ENCODE peak calls at places on chromosomes 1 and 21, in eight cellular contexts. One of them, this sample, is unnamed.

GRCh38 chr21:30336596-30336995 is 898 bp downstream of the KRTAP27-1 start:
- DNase-seq in HFF-Myc: no peak
- DNase-seq in fibroblast of lung: no peak
- DNase-seq in left lung: no peak
- DNase-seq in left ventricle myocardium inferior: no peak
- DNase-seq in K562: no peak
- DNase-seq in AG04450: no peak
- DNase-seq in HCT116: no peak
- DNase-seq in this sample: peak; percentile 7

GRCh38 chr1:167695150-167695549 is 26.6 kb upstream of the MPZL1 start:
- DNase-seq in AG04450: no peak
- DNase-seq in left lung: no peak
- DNase-seq in fibroblast of lung: no peak
- DNase-seq in HFF-Myc: no peak
- DNase-seq in K562: no peak
- DNase-seq in HCT116: no peak
- DNase-seq in left ventricle myocardium inferior: no peak
- DNase-seq in this sample: no peak

GRCh38 chr1:109749221-109749620 is 8.4 kb upstream of the GSTM3 start:
- DNase-seq in left lung: no peak
- DNase-seq in HFF-Myc: no peak
- DNase-seq in K562: no peak
- DNase-seq in AG04450: no peak
- DNase-seq in fibroblast of lung: no peak
- DNase-seq in left ventricle myocardium inferior: no peak
- DNase-seq in HCT116: no peak
- DNase-seq in this sample: no peak

GRCh38 chr1:29632436-29633270 is 396.3 kb downstream of the PTPRU start:
- DNase-seq in left ventricle myocardium inferior: no peak
- DNase-seq in AG04450: no peak
- DNase-seq in HCT116: no peak
- DNase-seq in fibroblast of lung: peak; percentile 9
- DNase-seq in HFF-Myc: no peak
- DNase-seq in K562: no peak
- DNase-seq in left lung: no peak
- DNase-seq in this sample: no peak

GRCh38 chr1:53070621-53071020 is 8.6 kb downstream of the PODN start:
- DNase-seq in HCT116: no peak
- DNase-seq in fibroblast of lung: no peak
- DNase-seq in K562: no peak
- DNase-seq in left ventricle myocardium inferior: peak; percentile 13
- DNase-seq in left lung: peak; percentile 22
- DNase-seq in AG04450: no peak
- DNase-seq in HFF-Myc: no peak
- DNase-seq in this sample: no peak

GRCh38 chr1:242240061-242240460 is 241.2 kb upstream of the MAP1LC3C start:
- DNase-seq in AG04450: no peak
- DNase-seq in HFF-Myc: no peak
- DNase-seq in left lung: no peak
- DNase-seq in fibroblast of lung: no peak
- DNase-seq in K562: no peak
- DNase-seq in HCT116: no peak
- DNase-seq in left ventricle myocardium inferior: no peak
- DNase-seq in this sample: no peak

GRCh38 chr1:26833432-26834405 is 7.2 kb downstream of the ZDHHC18 start:
- DNase-seq in HCT116: no peak
- DNase-seq in fibroblast of lung: no peak
- DNase-seq in HFF-Myc: no peak
- DNase-seq in AG04450: no peak
- DNase-seq in K562: no peak
- DNase-seq in left lung: peak; percentile 78
- DNase-seq in left ventricle myocardium inferior: peak; percentile 30
- DNase-seq in this sample: no peak

GRCh38 chr1:179779645-179780272 is 36.7 kb downstream of the FAM163A start:
- DNase-seq in left lung: no peak
- DNase-seq in AG04450: no peak
- DNase-seq in HCT116: no peak
- DNase-seq in K562: no peak
- DNase-seq in left ventricle myocardium inferior: no peak
- DNase-seq in HFF-Myc: no peak
- DNase-seq in fibroblast of lung: peak; percentile 5
- DNase-seq in this sample: peak; percentile 3

GRCh38 chr1:39205781-39206464 is 1.4 kb downstream of the MACF1 start:
- DNase-seq in HCT116: no peak
- DNase-seq in left ventricle myocardium inferior: no peak
- DNase-seq in K562: peak; percentile 10
- DNase-seq in HFF-Myc: no peak
- DNase-seq in AG04450: no peak
- DNase-seq in left lung: no peak
- DNase-seq in fibroblast of lung: no peak
- DNase-seq in this sample: no peak

GRCh38 chr1:59776960-59777852 is 37.5 kb upstream of the HOOK1 start:
- DNase-seq in left ventricle myocardium inferior: no peak
- DNase-seq in K562: no peak
- DNase-seq in HCT116: no peak
- DNase-seq in left lung: no peak
- DNase-seq in HFF-Myc: no peak
- DNase-seq in AG04450: no peak
- DNase-seq in fibroblast of lung: no peak
- DNase-seq in this sample: no peak

GRCh38 chr1:180504186-180504585 is 1.8 kb upstream of the ACBD6 start:
- DNase-seq in AG04450: no peak
- DNase-seq in fibroblast of lung: peak; percentile 63
- DNase-seq in HFF-Myc: no peak
- DNase-seq in left ventricle myocardium inferior: no peak
- DNase-seq in left lung: no peak
- DNase-seq in HCT116: no peak
- DNase-seq in K562: no peak
- DNase-seq in this sample: no peak

GRCh38 chr1:235012436-235013210 is 116.0 kb downstream of the TOMM20 start:
- DNase-seq in HCT116: no peak
- DNase-seq in AG04450: no peak
- DNase-seq in left lung: no peak
- DNase-seq in left ventricle myocardium inferior: no peak
- DNase-seq in K562: no peak
- DNase-seq in HFF-Myc: no peak
- DNase-seq in fibroblast of lung: no peak
- DNase-seq in this sample: no peak

GRCh38 chr1:240244968-240245628 is 153.4 kb downstream of the FMN2 start:
- DNase-seq in left lung: no peak
- DNase-seq in HCT116: no peak
- DNase-seq in K562: no peak
- DNase-seq in HFF-Myc: no peak
- DNase-seq in AG04450: peak; percentile 45
- DNase-seq in left ventricle myocardium inferior: no peak
- DNase-seq in fibroblast of lung: peak; percentile 27
- DNase-seq in this sample: peak; percentile 91

GRCh38 chr1:228837817-228838716 is 102.8 kb downstream of the RHOU start:
- DNase-seq in left ventricle myocardium inferior: no peak
- DNase-seq in K562: peak; percentile 52
- DNase-seq in HFF-Myc: peak; percentile 78
- DNase-seq in left lung: peak; percentile 69
- DNase-seq in HCT116: peak; percentile 81
- DNase-seq in AG04450: peak; percentile 72
- DNase-seq in fibroblast of lung: peak; percentile 97
- DNase-seq in this sample: peak; percentile 91

GRCh38 chr1:24142546-24143431 is at the start of gene IL22RA1:
- DNase-seq in left ventricle myocardium inferior: peak; percentile 30
- DNase-seq in fibroblast of lung: no peak
- DNase-seq in K562: no peak
- DNase-seq in HCT116: peak; percentile 34
- DNase-seq in left lung: no peak
- DNase-seq in AG04450: no peak
- DNase-seq in HFF-Myc: no peak
- DNase-seq in this sample: no peak

GRCh38 chr1:182615468-182616129 is 11.4 kb upstream of the RGS16 start:
- DNase-seq in HCT116: no peak
- DNase-seq in fibroblast of lung: peak; percentile 50
- DNase-seq in left ventricle myocardium inferior: peak; percentile 48
- DNase-seq in K562: no peak
- DNase-seq in HFF-Myc: no peak
- DNase-seq in AG04450: no peak
- DNase-seq in left lung: peak; percentile 54
- DNase-seq in this sample: peak; percentile 47

GRCh38 chr1:175373786-175374623 is 181.4 kb upstream of the KIAA0040 start:
- DNase-seq in AG04450: no peak
- DNase-seq in HFF-Myc: no peak
- DNase-seq in K562: peak; percentile 81
- DNase-seq in left ventricle myocardium inferior: no peak
- DNase-seq in fibroblast of lung: peak; percentile 1
- DNase-seq in HCT116: peak; percentile 13
- DNase-seq in left lung: no peak
- DNase-seq in this sample: no peak

GRCh38 chr1:54013393-54014008 is 4.5 kb downstream of the LDLRAD1 start:
- DNase-seq in HCT116: no peak
- DNase-seq in K562: no peak
- DNase-seq in left lung: no peak
- DNase-seq in AG04450: no peak
- DNase-seq in HFF-Myc: no peak
- DNase-seq in fibroblast of lung: no peak
- DNase-seq in left ventricle myocardium inferior: no peak
- DNase-seq in this sample: no peak

GRCh38 chr1:92994105-92994712 is 32.9 kb upstream of the DIPK1A start:
- DNase-seq in HFF-Myc: peak; percentile 31
- DNase-seq in AG04450: peak; percentile 74
- DNase-seq in left ventricle myocardium inferior: no peak
- DNase-seq in K562: peak; percentile 70
- DNase-seq in left lung: peak; percentile 49
- DNase-seq in fibroblast of lung: peak; percentile 87
- DNase-seq in HCT116: peak; percentile 75
- DNase-seq in this sample: peak; percentile 84

DNA sequence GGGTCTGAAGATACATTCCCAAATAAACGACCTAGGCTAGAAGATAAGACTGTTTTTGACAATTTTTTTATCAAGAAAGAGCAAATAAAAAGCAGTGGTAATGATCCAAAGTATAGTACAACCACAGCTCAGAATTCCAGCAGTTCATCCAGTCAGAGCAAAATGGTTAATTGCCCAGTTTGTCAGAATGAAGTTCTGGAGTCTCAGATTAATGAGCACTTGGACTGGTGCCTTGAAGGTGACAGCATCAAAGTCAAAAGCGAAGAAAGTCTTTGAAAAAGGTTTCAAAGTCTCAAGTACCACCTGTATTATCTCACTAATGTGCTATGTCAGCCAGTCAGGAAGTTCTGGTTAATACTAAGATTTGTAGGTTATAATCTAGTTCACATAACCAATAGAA is 15.0 kb downstream of the SPRTN start:
- DNase-seq in HCT116: no peak
- DNase-seq in HFF-Myc: no peak
- DNase-seq in AG04450: no peak
- DNase-seq in left lung: no peak
- DNase-seq in K562: no peak
- DNase-seq in fibroblast of lung: no peak
- DNase-seq in left ventricle myocardium inferior: no peak
- DNase-seq in this sample: no peak
- H3K4me3 ChIP-seq in HCT116: no peak overlapping the region
- H3K4me3 ChIP-seq in HFF-Myc: no peak overlapping the region
- H3K4me3 ChIP-seq in AG04450: no peak overlapping the region
- H3K4me3 ChIP-seq in left lung: no peak overlapping the region
- H3K4me3 ChIP-seq in K562: no peak overlapping the region
- H3K4me3 ChIP-seq in fibroblast of lung: no peak overlapping the region
- H3K4me3 ChIP-seq in left ventricle myocardium inferior: no peak overlapping the region
- H3K4me3 ChIP-seq in this sample: no peak overlapping the region

GRCh38 chr1:16122361-16122881 is 33.4 kb downstream of the EPHA2 start:
- DNase-seq in fibroblast of lung: no peak
- DNase-seq in left lung: peak; percentile 31
- DNase-seq in left ventricle myocardium inferior: no peak
- DNase-seq in AG04450: no peak
- DNase-seq in HFF-Myc: no peak
- DNase-seq in K562: no peak
- DNase-seq in HCT116: no peak
- DNase-seq in this sample: peak; percentile 58
- TF ChIP-seq CTCF in fibroblast of lung: no peak
- TF ChIP-seq CTCF in left lung: no peak
- TF ChIP-seq CTCF in left ventricle myocardium inferior: no peak
- TF ChIP-seq CTCF in AG04450: no peak
- TF ChIP-seq CTCF in HFF-Myc: no peak
- TF ChIP-seq CTCF in K562: no peak
- TF ChIP-seq CTCF in HCT116: no peak
- TF ChIP-seq CTCF in this sample: no peak

GRCh38 chr1:112904071-112904830 is 51.7 kb downstream of the SLC16A1 start:
- DNase-seq in HFF-Myc: peak; percentile 49
- DNase-seq in HCT116: peak; percentile 36
- DNase-seq in left lung: no peak
- DNase-seq in left ventricle myocardium inferior: no peak
- DNase-seq in AG04450: peak; percentile 58
- DNase-seq in fibroblast of lung: peak; percentile 81
- DNase-seq in K562: no peak
- DNase-seq in this sample: peak; percentile 93
- H3K4me3 ChIP-seq in HFF-Myc: no peak overlapping the region
- H3K4me3 ChIP-seq in HCT116: no peak overlapping the region
- H3K4me3 ChIP-seq in left lung: no peak overlapping the region
- H3K4me3 ChIP-seq in left ventricle myocardium inferior: no peak overlapping the region
- H3K4me3 ChIP-seq in AG04450: no peak overlapping the region
- H3K4me3 ChIP-seq in fibroblast of lung: no peak overlapping the region
- H3K4me3 ChIP-seq in K562: no peak overlapping the region
- H3K4me3 ChIP-seq in this sample: no peak overlapping the region

GRCh38 chr1:203268901-203269653 is 36.2 kb upstream of the BTG2 start:
- DNase-seq in HCT116: peak; percentile 64
- DNase-seq in left ventricle myocardium inferior: no peak
- DNase-seq in HFF-Myc: no peak
- DNase-seq in left lung: no peak
- DNase-seq in K562: peak; percentile 75
- DNase-seq in fibroblast of lung: peak; percentile 78
- DNase-seq in AG04450: no peak
- DNase-seq in this sample: peak; percentile 75

GRCh38 chr1:203271962-203272632 is 33.2 kb upstream of the BTG2 start:
- DNase-seq in left ventricle myocardium inferior: no peak
- DNase-seq in K562: no peak
- DNase-seq in AG04450: no peak
- DNase-seq in fibroblast of lung: no peak
- DNase-seq in HFF-Myc: no peak
- DNase-seq in HCT116: no peak
- DNase-seq in left lung: no peak
- DNase-seq in this sample: no peak

GRCh38 chr1:203271018-203271743 is 34.1 kb upstream of the BTG2 start:
- DNase-seq in fibroblast of lung: peak; percentile 72
- DNase-seq in HCT116: peak; percentile 54
- DNase-seq in HFF-Myc: no peak
- DNase-seq in left lung: peak; percentile 81
- DNase-seq in AG04450: no peak
- DNase-seq in left ventricle myocardium inferior: peak; percentile 44
- DNase-seq in K562: peak; percentile 68
- DNase-seq in this sample: peak; percentile 69

GRCh38 chr1:203269654-203270020 is 35.7 kb upstream of the BTG2 start:
- DNase-seq in AG04450: no peak
- DNase-seq in HCT116: no peak
- DNase-seq in left lung: no peak
- DNase-seq in HFF-Myc: no peak
- DNase-seq in left ventricle myocardium inferior: no peak
- DNase-seq in fibroblast of lung: no peak
- DNase-seq in K562: no peak
- DNase-seq in this sample: no peak

DNA sequence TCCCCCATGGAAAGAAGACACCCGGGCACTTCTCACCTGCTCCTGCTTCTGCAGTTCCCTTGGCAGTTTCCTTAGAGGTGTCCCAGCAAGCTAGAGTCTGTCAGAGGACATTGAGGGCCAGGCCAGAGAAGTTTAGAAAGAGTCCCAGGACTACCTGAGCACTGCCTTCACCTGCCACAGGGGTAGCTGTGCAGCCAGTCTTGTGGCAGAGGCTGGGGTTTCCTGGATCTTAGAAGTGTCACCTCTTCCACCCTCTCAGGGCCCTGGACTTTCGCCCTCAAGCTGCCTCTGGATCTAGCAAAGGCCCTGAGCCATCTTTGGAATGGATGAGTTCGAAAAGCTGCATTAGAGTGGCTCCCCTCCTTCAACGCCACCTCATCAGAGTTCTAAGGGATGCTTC is 34.9 kb upstream of the BTG2 start:
- DNase-seq in K562: no peak
- DNase-seq in fibroblast of lung: no peak
- DNase-seq in HFF-Myc: no peak
- DNase-seq in left lung: no peak
- DNase-seq in AG04450: no peak
- DNase-seq in HCT116: no peak
- DNase-seq in left ventricle myocardium inferior: no peak
- DNase-seq in this sample: no peak
- TF ChIP-seq CTCF in K562: no peak
- TF ChIP-seq CTCF in fibroblast of lung: no peak
- TF ChIP-seq CTCF in HFF-Myc: no peak
- TF ChIP-seq CTCF in left lung: no peak
- TF ChIP-seq CTCF in AG04450: no peak
- TF ChIP-seq CTCF in HCT116: no peak
- TF ChIP-seq CTCF in left ventricle myocardium inferior: no peak
- TF ChIP-seq CTCF in this sample: no peak